ENCODE peak calls at places on chromosomes 1 and 21, in ten cellular contexts. N, Z, G, F, M, U, B, Y, K and H are unnamed samples. For H3K9me3, the result is how much of the 10 kb centered on the place peaks cover.

GRCh38 chr1:54121482-54122130 is 31.2 kb downstream of the CDCP2 start:
- DNase-seq in M (peak), N (peak), Y (peak), Z (peak), G (peak), F (peak), U (peak), K (peak), B (peak), H (no peak)

GRCh38 chr1:154880651-154881050 is 10.6 kb upstream of the KCNN3 start:
- DNase-seq in N (no peak), F (no peak), K (no peak), G (no peak), U (no peak), M (no peak), Y (no peak), B (no peak), Z (no peak), H (no peak)

GRCh38 chr21:42012344-42012743 is 2.2 kb upstream of the ZBTB21 start:
- DNase-seq in Z (no peak), U (no peak), K (no peak), B (no peak), G (no peak), F (no peak), Y (no peak), M (no peak), N (no peak), H (no peak)

GRCh38 chr21:28587748-28588147 is 404.9 kb downstream of the LTN1 start:
- DNase-seq in Z (no peak), M (no peak), U (no peak), K (no peak), Y (no peak), N (no peak), B (no peak), F (no peak), G (no peak), H (no peak)

GRCh38 chr1:179151908-179152682 is 70.2 kb downstream of the TOR3A start:
- DNase-seq in B (no peak), F (no peak), M (no peak), Y (no peak), Z (no peak), K (no peak), N (no peak), G (no peak), U (no peak), H (no peak)

GRCh38 chr1:94061513-94062443 is 59.2 kb downstream of the ABCA4 start:
- DNase-seq in Y (peak), G (no peak), M (peak), N (peak), U (peak), Z (no peak), F (peak), B (peak), K (peak), H (no peak)

GRCh38 chr1:43225168-43225567 is 44.6 kb upstream of the TMEM125 start:
- DNase-seq in Y (no peak), Z (no peak), B (no peak), N (no peak), M (no peak), G (no peak), F (no peak), U (no peak), K (no peak), H (no peak)

GRCh38 chr1:214808845-214809460 is 206.0 kb downstream of the CENPF start:
- DNase-seq in Z (no peak), N (peak), Y (peak), M (no peak), B (no peak), U (no peak), F (no peak), K (no peak), G (no peak), H (no peak)

GRCh38 chr1:148264374-148265276 is 112.5 kb upstream of the NBPF11 start:
- DNase-seq in K (peak), F (no peak), M (no peak), Y (peak), G (no peak), Z (no peak), N (peak), B (no peak), U (no peak), H (no peak)

GRCh38 chr1:87134625-87135024 is 194.1 kb upstream of the LMO4 start:
- DNase-seq in Z (no peak), K (no peak), B (no peak), F (no peak), G (no peak), U (no peak), M (no peak), N (no peak), Y (no peak), H (no peak)

GRCh38 chr1:224623310-224623714 is 7.2 kb downstream of the CNIH3 start:
- DNase-seq in Y (no peak), G (no peak), B (no peak), F (no peak), U (no peak), Z (no peak), N (no peak), K (no peak), M (no peak), H (no peak)

GRCh38 chr1:197561041-197561440 is 214.2 kb downstream of the DENND1B start:
- DNase-seq in B (no peak), M (no peak), Y (no peak), U (no peak), F (no peak), K (no peak), G (no peak), N (no peak), Z (no peak), H (no peak)

GRCh38 chr1:231581859-231582258 is 44.7 kb upstream of the DISC1 start:
- DNase-seq in K (no peak), U (no peak), F (no peak), Z (no peak), Y (no peak), M (no peak), G (no peak), B (no peak), N (no peak), H (no peak)

GRCh38 chr1:203286161-203286984 is 18.9 kb upstream of the BTG2 start:
- DNase-seq in U (no peak), M (peak), B (peak), F (peak), K (no peak), Z (no peak), G (peak), N (peak), Y (no peak), H (no peak)

GRCh38 chr1:27600500-27601175 is 3.3 kb downstream of the AHDC1 start:
- DNase-seq in U (no peak), Z (no peak), F (no peak), M (no peak), Y (no peak), N (peak), B (no peak), K (no peak), G (no peak), H (no peak)

GRCh38 chr1:21126324-21126723 is 50.4 kb downstream of the EIF4G3 start:
- DNase-seq in G (no peak), N (no peak), Z (no peak), B (no peak), K (no peak), F (no peak), M (peak), U (no peak), Y (no peak), H (no peak)

GRCh38 chr1:10495475-10495817 is 20.7 kb downstream of the PEX14 start:
- DNase-seq in K (no peak), F (no peak), N (no peak), U (no peak), Z (no peak), M (no peak), B (no peak), Y (no peak), G (no peak), H (no peak)

GRCh38 chr1:47647327-47647845 is 209.5 kb downstream of the FOXD2 start:
- DNase-seq in U (no peak), G (peak), N (no peak), M (no peak), Z (no peak), K (no peak), F (no peak), Y (no peak), B (no peak), H (no peak)

GRCh38 chr1:53697671-53698380 is 41.1 kb downstream of the GLIS1 start:
- DNase-seq in M (no peak), Y (no peak), U (no peak), Z (no peak), N (no peak), G (peak), B (no peak), F (peak), K (no peak), H (no peak)

GRCh38 chr1:183877321-183877720 is 72.4 kb downstream of the RGL1 start:
- DNase-seq in Z (no peak), Y (no peak), N (peak), U (no peak), B (peak), M (no peak), K (peak), F (no peak), G (no peak), H (no peak)

GRCh38 chr1:59733443-59734141 is 81.2 kb upstream of the HOOK1 start:
- DNase-seq in F (no peak), Y (no peak), M (no peak), Z (no peak), N (no peak), K (no peak), U (no peak), G (no peak), B (no peak), H (no peak)

GRCh38 chr1:172533511-172534116 is 664 bp downstream of the SUCO start:
- DNase-seq in G (peak), F (peak), B (peak), K (peak), Y (no peak), Z (peak), U (peak), N (peak), M (peak), H (no peak)

GRCh38 chr1:145714524-145715111 is 4.7 kb upstream of the CD160 start:
- DNase-seq in M (no peak), U (no peak), B (peak), Y (no peak), K (peak), Z (no peak), G (no peak), F (no peak), N (no peak), H (no peak)

GRCh38 chr1:93475691-93476090 is 27.8 kb downstream of the FNBP1L start:
- DNase-seq in Y (no peak), G (no peak), F (no peak), N (no peak), Z (no peak), K (no peak), M (no peak), B (no peak), U (no peak), H (no peak)

DNA sequence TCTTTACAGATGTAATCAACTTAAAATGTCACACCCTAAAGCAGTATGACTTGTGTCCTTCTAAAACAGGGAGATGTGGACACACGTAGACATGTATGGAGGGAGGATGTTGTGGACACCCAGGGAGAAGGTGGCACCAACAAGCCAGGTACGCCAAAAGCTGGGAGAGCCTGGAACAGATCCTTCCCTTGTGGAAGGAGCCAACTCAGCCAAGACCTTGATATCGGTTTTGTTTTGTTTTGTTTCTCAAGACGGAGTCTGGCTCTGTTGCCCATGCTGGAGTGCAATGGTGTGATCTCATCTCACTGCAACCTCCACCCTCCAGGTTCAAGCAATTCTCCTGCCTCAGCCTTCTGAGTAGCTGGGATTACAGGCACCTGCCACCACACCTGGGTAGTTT is 45.6 kb downstream of the CHAF1B start:
- DNase-seq in U (no peak), M (no peak), B (no peak), Z (no peak), G (no peak), F (no peak), K (no peak), Y (no peak), N (no peak), H (no peak)
- H3K27ac ChIP-seq in U (no peak), M (no peak), B (no peak), Z (no peak), G (peak), F (no peak), K (no peak), Y (no peak), N (no peak), H (no peak)

DNA sequence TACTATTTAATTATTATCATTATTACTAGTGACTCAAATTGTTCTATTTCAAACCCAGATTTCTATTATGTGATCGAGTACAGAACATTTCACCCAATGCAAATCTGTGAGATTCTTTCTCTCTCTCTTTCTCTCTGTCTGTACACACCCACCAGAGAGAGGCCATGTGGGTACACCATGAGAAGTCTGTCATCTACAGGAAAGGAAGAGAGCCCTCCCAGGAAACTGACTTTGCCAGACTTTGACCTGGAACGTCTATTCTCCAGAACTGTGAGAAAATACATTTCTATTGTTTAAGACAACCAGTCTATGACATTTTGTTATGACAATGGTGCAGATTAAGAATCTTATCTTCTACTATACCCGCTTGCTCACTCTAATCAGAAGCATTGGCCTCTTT is 1091.6 kb downstream of the TTLL7 start:
- DNase-seq in F (no peak), G (no peak), N (no peak), K (no peak), Y (no peak), Z (no peak), B (no peak), U (no peak), M (no peak), H (no peak)
- H3K9me3 ChIP-seq in F (under half), G (under half), N (under half), K (under half), Y (under half), Z (under half), B (under half), U (under half), M (under half), H (under half)

GRCh38 chr1:41353744-41354143 is 7.5 kb upstream of the FOXO6 start:
- DNase-seq in U (no peak), G (peak), Z (no peak), K (no peak), Y (no peak), M (peak), B (peak), F (peak), N (peak), H (no peak)
- H3K27ac ChIP-seq in U (no peak), G (no peak), Z (no peak), K (no peak), Y (no peak), M (no peak), B (no peak), F (no peak), N (no peak), H (no peak)

GRCh38 chr1:5223266-5223665 is 568.9 kb downstream of the AJAP1 start:
- DNase-seq in F (no peak), Z (no peak), B (no peak), N (peak), M (no peak), U (no peak), G (no peak), K (no peak), Y (no peak), H (no peak)
- H3K9me3 ChIP-seq in F (under half), Z (under half), B (under half), N (under half), M (under half), U (under half), G (under half), K (under half), Y (under half), H (under half)

GRCh38 chr1:112673589-112674439 is 645 bp upstream of the MOV10 start:
- DNase-seq in Z (no peak), U (peak), Y (no peak), F (no peak), G (no peak), M (no peak), B (peak), K (peak), N (peak), H (no peak)

GRCh38 chr1:112674986-112675727 is 698 bp downstream of the MOV10 start:
- DNase-seq in Y (peak), G (peak), U (peak), B (peak), N (peak), F (no peak), Z (peak), M (peak), K (peak), H (no peak)

GRCh38 chr1:112672842-112673241 is 1.6 kb upstream of the MOV10 start:
- DNase-seq in F (no peak), K (no peak), M (no peak), N (no peak), G (no peak), U (no peak), Z (no peak), B (no peak), Y (no peak), H (no peak)

GRCh38 chr1:112674440-112674985 is at the start of gene MOV10:
- DNase-seq in N (peak), Z (peak), M (peak), K (peak), G (peak), F (peak), Y (peak), U (peak), B (peak), H (no peak)

GRCh38 chr1:112672009-112672408 is 2.5 kb upstream of the MOV10 start:
- DNase-seq in G (no peak), K (no peak), F (no peak), Z (no peak), B (no peak), U (no peak), Y (no peak), N (no peak), M (no peak), H (no peak)
- H3K27ac ChIP-seq in G (peak), K (no peak), F (no peak), Z (no peak), B (no peak), U (peak), Y (no peak), N (no peak), M (no peak), H (peak)

DNA sequence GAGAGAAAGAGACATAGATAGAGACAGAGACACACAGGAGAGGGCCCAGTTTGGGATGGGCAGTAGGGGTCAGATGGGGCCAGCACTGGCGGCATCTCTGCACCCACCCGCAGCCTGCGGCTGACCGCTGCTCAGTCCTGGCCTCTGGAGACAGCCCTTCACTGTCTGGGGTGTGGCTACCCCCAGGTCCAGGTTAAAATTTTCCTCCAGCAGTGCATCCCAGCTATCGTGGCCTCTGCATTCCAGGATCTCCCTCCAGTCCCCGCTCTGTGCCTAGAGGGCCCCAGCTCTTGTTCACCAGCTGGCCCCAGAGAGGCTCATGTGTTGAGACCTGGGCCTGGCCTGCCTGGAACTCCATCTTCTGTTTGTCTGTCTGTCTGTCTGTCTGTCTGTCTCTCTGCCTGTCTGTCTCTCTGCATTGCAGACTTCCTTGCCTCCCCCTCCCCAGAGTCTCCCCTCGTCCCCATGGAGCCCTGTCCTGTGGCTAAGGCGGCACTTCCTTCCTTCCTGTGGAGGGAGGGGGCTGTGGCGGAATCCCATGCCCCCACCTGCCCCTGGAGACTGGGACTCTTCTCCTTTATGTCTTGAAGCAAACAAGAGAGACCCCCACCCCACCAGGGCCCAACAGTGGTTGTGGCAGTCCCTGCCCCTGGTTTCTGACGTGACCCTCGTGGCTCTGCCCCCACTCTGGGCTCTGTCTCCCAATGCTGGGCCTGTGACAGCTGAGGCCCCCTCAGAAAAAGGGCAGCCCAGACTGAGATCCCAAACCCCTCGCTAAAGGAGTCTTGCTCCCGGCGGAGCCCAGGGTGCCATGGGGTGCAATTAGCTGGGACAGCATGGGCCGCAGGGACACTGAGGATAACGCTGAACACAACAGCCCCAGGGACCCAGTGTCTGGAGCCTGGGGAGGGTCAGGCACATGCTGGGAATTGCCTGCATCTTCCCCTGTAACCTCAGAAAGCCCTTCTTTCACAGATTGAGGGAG is 241.7 kb downstream of the NPHP4 start:
- DNase-seq in Z (no peak), B (no peak), G (peak), U (no peak), M (no peak), F (peak), Y (no peak), N (no peak), K (no peak), H (no peak)
- H3K9me3 ChIP-seq in Z (under half), B (under half), G (under half), U (under half), M (under half), F (under half), Y (under half), N (under half), K (under half), H (under half)